ENCODE peak calls at places on chromosomes 2 and 18, in nine cellular contexts. N, O, L, G, H, K, J, E and A are unnamed samples.

GRCh38 chr2:199136681-199137080 is 321.1 kb downstream of the SATB2 start:
- DNase-seq in N (no peak), O (no peak), L (no peak), G (no peak), H (no peak), K (no peak), J (no peak), E (no peak), A (no peak)

GRCh38 chr18:75087119-75088020 is 121.6 kb downstream of the PTGR3 start:
- DNase-seq in N (no peak), O (no peak), L (no peak), G (no peak), H (no peak), K (no peak), J (no peak), E (no peak), A (no peak)

GRCh38 chr2:120886967-120887672 is 151.5 kb downstream of the GLI2 start:
- DNase-seq in N (no peak), O (no peak), L (no peak), G (peak; percentile 77), H (peak; percentile 86), K (no peak), J (no peak), E (no peak), A (no peak)

GRCh38 chr2:85754313-85755095 is 713 bp downstream of the ATOH8 start:
- DNase-seq in N (peak; percentile 72), O (no peak), L (no peak), G (peak; percentile 61), H (peak; percentile 82), K (peak; percentile 36), J (peak; percentile 39), E (no peak), A (no peak)

GRCh38 chr18:8778386-8778785 is 73.0 kb downstream of the MTCL1 start:
- DNase-seq in N (peak; percentile 51), O (no peak), L (no peak), G (no peak), H (peak; percentile 21), K (no peak), J (no peak), E (no peak), A (no peak)

GRCh38 chr2:144472046-144472412 is 47.9 kb downstream of the ZEB2 start:
- DNase-seq in N (no peak), O (no peak), L (no peak), G (no peak), H (no peak), K (no peak), J (no peak), E (no peak), A (no peak)

GRCh38 chr2:218021536-218022071 is 18.8 kb upstream of the TNS1 start:
- DNase-seq in N (no peak), O (no peak), L (no peak), G (no peak), H (no peak), K (no peak), J (no peak), E (no peak), A (no peak)

GRCh38 chr2:25204190-25204838 is 35.9 kb upstream of the POMC start:
- DNase-seq in N (no peak), O (no peak), L (no peak), G (no peak), H (no peak), K (no peak), J (no peak), E (no peak), A (no peak)

GRCh38 chr2:54986266-54986665 is 64.0 kb downstream of the RTN4 start:
- DNase-seq in N (no peak), O (no peak), L (no peak), G (no peak), H (no peak), K (no peak), J (no peak), E (no peak), A (no peak)

GRCh38 chr2:171400395-171400794 is 33.4 kb downstream of the METTL8 start:
- DNase-seq in N (no peak), O (no peak), L (no peak), G (no peak), H (no peak), K (no peak), J (no peak), E (no peak), A (no peak)

GRCh38 chr2:100621371-100621910 is 58.6 kb downstream of the PDCL3 start:
- DNase-seq in N (no peak), O (no peak), L (no peak), G (no peak), H (no peak), K (no peak), J (no peak), E (no peak), A (no peak)

GRCh38 chr2:235669983-235670962 is 176.4 kb downstream of the AGAP1 start:
- DNase-seq in N (peak; percentile 77), O (no peak), L (no peak), G (peak; percentile 44), H (peak; percentile 54), K (no peak), J (no peak), E (peak; percentile 68), A (peak; percentile 52)

GRCh38 chr2:39837856-39838453 is 58.9 kb upstream of the THUMPD2 start:
- DNase-seq in N (peak; percentile 74), O (peak; percentile 19), L (no peak), G (no peak), H (no peak), K (no peak), J (no peak), E (no peak), A (peak; percentile 36)

GRCh38 chr2:2653221-2653620 is 322.1 kb upstream of the MYT1L start:
- DNase-seq in N (no peak), O (no peak), L (no peak), G (no peak), H (no peak), K (no peak), J (no peak), E (no peak), A (no peak)

GRCh38 chr2:20330202-20330601 is 20.4 kb downstream of the PUM2 start:
- DNase-seq in N (no peak), O (no peak), L (no peak), G (no peak), H (no peak), K (no peak), J (no peak), E (no peak), A (no peak)

GRCh38 chr2:3434005-3434404 is 54.5 kb downstream of the TRAPPC12 start:
- DNase-seq in N (no peak), O (no peak), L (no peak), G (no peak), H (no peak), K (no peak), J (no peak), E (no peak), A (no peak)

GRCh38 chr2:62505109-62505508 is 886 bp downstream of the TMEM17 start:
- DNase-seq in N (no peak), O (no peak), L (no peak), G (no peak), H (no peak), K (no peak), J (no peak), E (no peak), A (no peak)

GRCh38 chr2:24861500-24861899 is 58.5 kb downstream of the ADCY3 start:
- DNase-seq in N (no peak), O (no peak), L (no peak), G (no peak), H (no peak), K (no peak), J (no peak), E (no peak), A (no peak)

GRCh38 chr2:216606551-216607527 is 26.4 kb upstream of the IGFBP2 start:
- DNase-seq in N (peak; percentile 27), O (no peak), L (no peak), G (peak; percentile 77), H (peak; percentile 68), K (peak; percentile 59), J (peak; percentile 63), E (no peak), A (no peak)

GRCh38 chr18:293557-293956 is 25.7 kb upstream of the THOC1 start:
- DNase-seq in N (no peak), O (no peak), L (no peak), G (no peak), H (no peak), K (no peak), J (no peak), E (no peak), A (no peak)

GRCh38 chr2:126571403-126571802 is 84.6 kb upstream of the GYPC start:
- DNase-seq in N (no peak), O (no peak), L (no peak), G (no peak), H (no peak), K (no peak), J (no peak), E (no peak), A (peak; percentile 0)

GRCh38 chr18:23406271-23406787 is 46.8 kb upstream of the RIOK3 start:
- DNase-seq in N (no peak), O (no peak), L (no peak), G (no peak), H (no peak), K (no peak), J (no peak), E (peak; percentile 45), A (no peak)

GRCh38 chr2:46363535-46364170 is 66.4 kb downstream of the EPAS1 start:
- DNase-seq in N (no peak), O (peak; percentile 15), L (no peak), G (no peak), H (no peak), K (peak; percentile 30), J (peak; percentile 30), E (no peak), A (no peak)

GRCh38 chr18:3612315-3612714 is 162.3 kb downstream of the TGIF1 start:
- DNase-seq in N (no peak), O (no peak), L (no peak), G (no peak), H (no peak), K (no peak), J (peak; percentile 17), E (no peak), A (no peak)

GRCh38 chr2:150376627-150377335 is 110.7 kb downstream of the RND3 start:
- DNase-seq in N (peak; percentile 22), O (no peak), L (no peak), G (no peak), H (no peak), K (no peak), J (no peak), E (no peak), A (no peak)

GRCh38 chr2:238974061-238974460 is 126.2 kb downstream of the TWIST2 start:
- DNase-seq in N (no peak), O (no peak), L (no peak), G (no peak), H (no peak), K (no peak), J (no peak), E (peak; percentile 10), A (no peak)